ENCODE peak calls at places on chromosomes 1 and 21, in six cellular contexts. P is suprapubic skin, L is caudate nucleus, D is ELR, A is dorsolateral prefrontal cortex, M is AG08396. T is an unnamed sample.
A peak's percentile ranks its signal among the peaks of the same experiment; 100 is the strongest.

GRCh38 chr1:160637065-160637464 is 9.8 kb downstream of the SLAMF1 start:
- DNase-seq in A (no peak), L (no peak), P (no peak), D (no peak), M (no peak), T (no peak)

GRCh38 chr1:65527211-65527610 is 106.7 kb downstream of the LEPR start:
- DNase-seq in A (no peak), L (no peak), M (peak; percentile 47), D (peak; percentile 72), P (no peak), T (no peak)

GRCh38 chr1:101683561-101683960 is 313.2 kb downstream of the OLFM3 start:
- DNase-seq in D (peak; percentile 34), P (no peak), L (no peak), M (no peak), A (no peak), T (no peak)

GRCh38 chr1:15730423-15730822 is 5.6 kb upstream of the SLC25A34 start:
- DNase-seq in D (no peak), P (no peak), A (no peak), L (no peak), M (no peak), T (no peak)

GRCh38 chr21:41124626-41125240 is 43.2 kb upstream of the BACE2 start:
- DNase-seq in P (no peak), D (no peak), A (no peak), L (no peak), M (no peak), T (no peak)

GRCh38 chr1:212124891-212125582 is 89.5 kb downstream of the DTL start:
- DNase-seq in M (no peak), L (no peak), P (no peak), D (peak; percentile 30), A (no peak), T (no peak)

GRCh38 chr1:150233359-150234308 is 2.3 kb downstream of the ANP32E start:
- DNase-seq in P (peak; percentile 77), L (no peak), M (peak; percentile 17), A (no peak), D (peak; percentile 30), T (no peak)

GRCh38 chr1:227043755-227044154 is 103.7 kb downstream of the COQ8A start:
- DNase-seq in M (peak; percentile 10), P (no peak), L (no peak), D (peak; percentile 66), A (no peak), T (no peak)

GRCh38 chr21:46048926-46049889 is 48.7 kb upstream of the COL6A2 start:
- DNase-seq in M (peak; percentile 89), A (peak; percentile 53), L (no peak), P (peak; percentile 94), D (peak; percentile 98), T (no peak)

GRCh38 chr1:117674521-117675400 is 68.9 kb downstream of the TENT5C start:
- DNase-seq in M (no peak), L (no peak), P (no peak), D (peak; percentile 36), A (no peak), T (no peak)

GRCh38 chr1:2982615-2983318 is 38.5 kb upstream of the ACTRT2 start:
- DNase-seq in L (peak; percentile 65), A (peak; percentile 84), M (no peak), D (no peak), P (peak; percentile 74), T (peak; percentile 69)

GRCh38 chr1:176559474-176560390 is 96.8 kb downstream of the PAPPA2 start:
- DNase-seq in D (peak; percentile 70), A (no peak), M (peak; percentile 51), L (no peak), P (no peak), T (peak; percentile 6)

GRCh38 chr1:2233997-2234761 is 6.1 kb downstream of the SKI start:
- DNase-seq in A (peak; percentile 71), M (peak; percentile 91), P (peak; percentile 97), L (no peak), D (peak; percentile 77), T (peak; percentile 61)

GRCh38 chr1:8985915-8986813 is 40.1 kb downstream of the SLC2A7 start:
- DNase-seq in A (peak; percentile 76), M (peak; percentile 87), P (no peak), D (peak; percentile 97), L (no peak), T (peak; percentile 16)